ENCODE peak calls at places on chromosomes 11 and 22, in ten cellular contexts. W is T-cell, C is NCI-H345, B is GM12864, X is IMR-90, I is NCI-H1417 treated with DMSO at 0.1 percent for 48 hours, U is COR-L47, A is GM12891, K is mucosa of gallbladder, F is nephron progenitor cell. Y is an unnamed sample.

GRCh38 chr11:13080861-13081260 is 71.7 kb downstream of the RASSF10 start:
- DNase-seq in W (no peak), C (no peak), B (no peak), X (no peak), I (no peak), U (no peak), A (no peak), K (no peak), F (no peak), Y (no peak)

GRCh38 chr11:112163875-112164521 is at the start of gene IL18:
- DNase-seq in W (no peak), C (no peak), B (no peak), X (no peak), I (no peak), U (no peak), A (no peak), K (peak), F (peak), Y (peak)

GRCh38 chr11:113163291-113164030 is 150.9 kb upstream of the TTC12 start:
- DNase-seq in W (no peak), C (no peak), B (no peak), X (no peak), I (no peak), U (no peak), A (no peak), K (peak), F (no peak), Y (no peak)

GRCh38 chr22:38943181-38943580 is 14.2 kb upstream of the APOBEC3A start:
- DNase-seq in W (no peak), C (no peak), B (no peak), X (no peak), I (no peak), U (no peak), A (no peak), K (no peak), F (no peak), Y (no peak)

GRCh38 chr11:119741369-119742262 is 12.6 kb upstream of the NECTIN1 start:
- DNase-seq in W (peak), C (no peak), B (no peak), X (no peak), I (no peak), U (no peak), A (peak), K (no peak), F (peak), Y (peak)

GRCh38 chr22:23387827-23388491 is 192.1 kb downstream of the IGLL1 start:
- DNase-seq in W (no peak), C (no peak), B (no peak), X (no peak), I (no peak), U (no peak), A (no peak), K (no peak), F (no peak), Y (no peak)

GRCh38 chr22:19971276-19972124 is 29.9 kb upstream of the TXNRD2 start:
- DNase-seq in W (no peak), C (no peak), B (no peak), X (no peak), I (no peak), U (no peak), A (no peak), K (no peak), F (no peak), Y (no peak)

GRCh38 chr11:61002598-61002997 is 31.1 kb downstream of the CD6 start:
- DNase-seq in W (no peak), C (no peak), B (no peak), X (no peak), I (no peak), U (no peak), A (no peak), K (no peak), F (no peak), Y (no peak)

GRCh38 chr11:62665630-62666258 is 632 bp downstream of the CSKMT start:
- DNase-seq in W (peak), C (peak), B (no peak), X (peak), I (no peak), U (peak), A (no peak), K (peak), F (no peak), Y (no peak)

GRCh38 chr11:120028181-120028935 is 109.6 kb downstream of the TRIM29 start:
- DNase-seq in W (no peak), C (peak), B (no peak), X (no peak), I (no peak), U (no peak), A (no peak), K (no peak), F (no peak), Y (no peak)

GRCh38 chr11:75403037-75403436 is 3.7 kb downstream of the RPS3 start:
- DNase-seq in W (no peak), C (no peak), B (no peak), X (no peak), I (no peak), U (no peak), A (no peak), K (no peak), F (no peak), Y (no peak)

GRCh38 chr22:32714458-32715250 is 86.9 kb upstream of the TIMP3 start:
- DNase-seq in W (no peak), C (no peak), B (no peak), X (no peak), I (no peak), U (no peak), A (no peak), K (no peak), F (no peak), Y (no peak)

GRCh38 chr22:48591286-48592065 is 1236.2 kb downstream of the BRD1 start:
- DNase-seq in W (no peak), C (no peak), B (no peak), X (no peak), I (no peak), U (no peak), A (no peak), K (no peak), F (no peak), Y (no peak)

GRCh38 chr11:19747634-19748280 is 35.1 kb downstream of the NAV2 start:
- DNase-seq in W (no peak), C (no peak), B (no peak), X (no peak), I (no peak), U (no peak), A (no peak), K (no peak), F (peak), Y (no peak)

GRCh38 chr11:33843018-33843417 is 48.9 kb downstream of the LMO2 start:
- DNase-seq in W (no peak), C (no peak), B (no peak), X (no peak), I (no peak), U (no peak), A (no peak), K (no peak), F (no peak), Y (no peak)

GRCh38 chr11:69121021-69121420 is 34.7 kb upstream of the SMIM38 start:
- DNase-seq in W (no peak), C (no peak), B (no peak), X (no peak), I (no peak), U (no peak), A (no peak), K (no peak), F (no peak), Y (no peak)

GRCh38 chr11:36009469-36009868 is 65.6 kb downstream of the LDLRAD3 start:
- DNase-seq in W (no peak), C (no peak), B (no peak), X (peak), I (no peak), U (no peak), A (no peak), K (no peak), F (no peak), Y (no peak)

GRCh38 chr11:1211838-1212237 is 11.0 kb upstream of the MUC5B start:
- DNase-seq in W (no peak), C (no peak), B (no peak), X (no peak), I (no peak), U (no peak), A (no peak), K (no peak), F (no peak), Y (no peak)

GRCh38 chr11:97019754-97020153 is 629.9 kb downstream of the JRKL start:
- DNase-seq in W (no peak), C (no peak), B (no peak), X (no peak), I (no peak), U (no peak), A (no peak), K (no peak), F (no peak), Y (no peak)

GRCh38 chr11:117076941-117077659 is 21.1 kb downstream of the SIK3 start:
- DNase-seq in W (no peak), C (no peak), B (no peak), X (no peak), I (peak), U (no peak), A (no peak), K (no peak), F (no peak), Y (no peak)

GRCh38 chr11:44286268-44286880 is 23.6 kb downstream of the ALX4 start:
- DNase-seq in W (peak), C (peak), B (peak), X (peak), I (no peak), U (peak), A (peak), K (no peak), F (peak), Y (peak)

GRCh38 chr11:44065851-44066731 is at the start of gene ACCS:
- DNase-seq in W (peak), C (peak), B (peak), X (peak), I (peak), U (peak), A (peak), K (peak), F (peak), Y (peak)

GRCh38 chr11:75035911-75036536 is 47.3 kb downstream of the NEU3 start:
- DNase-seq in W (no peak), C (peak), B (no peak), X (no peak), I (no peak), U (no peak), A (no peak), K (no peak), F (no peak), Y (peak)

GRCh38 chr22:23233746-23234408 is 53.6 kb downstream of the BCR start:
- DNase-seq in W (no peak), C (no peak), B (no peak), X (peak), I (no peak), U (no peak), A (no peak), K (no peak), F (no peak), Y (no peak)

GRCh38 chr11:57546869-57547518 is 9.6 kb downstream of the SMTNL1 start:
- DNase-seq in W (no peak), C (no peak), B (no peak), X (peak), I (no peak), U (no peak), A (peak), K (no peak), F (peak), Y (no peak)

GRCh38 chr11:113623114-113623513 is 83.0 kb downstream of the TMPRSS5 start:
- DNase-seq in W (no peak), C (no peak), B (no peak), X (peak), I (no peak), U (no peak), A (no peak), K (no peak), F (no peak), Y (no peak)

GRCh38 chr22:22244337-22245250 is at the start of gene VPREB1:
- DNase-seq in W (no peak), C (no peak), B (no peak), X (no peak), I (no peak), U (no peak), A (no peak), K (no peak), F (no peak), Y (no peak)

GRCh38 chr11:79054636-79055035 is 386.2 kb downstream of the TENM4 start:
- DNase-seq in W (no peak), C (no peak), B (no peak), X (peak), I (no peak), U (no peak), A (no peak), K (no peak), F (no peak), Y (no peak)

GRCh38 chr11:2587132-2587930 is 112.5 kb downstream of the KCNQ1OT1 start:
- DNase-seq in W (no peak), C (no peak), B (no peak), X (no peak), I (no peak), U (no peak), A (peak), K (no peak), F (no peak), Y (no peak)

GRCh38 chr11:105713106-105713505 is 103.2 kb downstream of the GRIA4 start:
- DNase-seq in W (no peak), C (no peak), B (no peak), X (no peak), I (no peak), U (no peak), A (no peak), K (no peak), F (no peak), Y (no peak)

GRCh38 chr22:43743131-43743530 is 69.0 kb downstream of the EFCAB6 start:
- DNase-seq in W (no peak), C (no peak), B (no peak), X (no peak), I (no peak), U (no peak), A (no peak), K (no peak), F (peak), Y (no peak)

GRCh38 chr11:129691154-129691553 is 124.5 kb upstream of the TMEM45B start:
- DNase-seq in W (no peak), C (no peak), B (no peak), X (no peak), I (no peak), U (no peak), A (no peak), K (no peak), F (no peak), Y (no peak)

GRCh38 chr11:86064236-86064803 is 4.6 kb downstream of the PICALM start:
- DNase-seq in W (no peak), C (no peak), B (no peak), X (peak), I (no peak), U (no peak), A (no peak), K (no peak), F (no peak), Y (no peak)

GRCh38 chr11:723120-723883 is 17.3 kb downstream of the EPS8L2 start:
- DNase-seq in W (peak), C (peak), B (no peak), X (peak), I (no peak), U (peak), A (no peak), K (no peak), F (no peak), Y (peak)

GRCh38 chr11:113464416-113464815 is 10.8 kb downstream of the DRD2 start:
- DNase-seq in W (no peak), C (no peak), B (no peak), X (no peak), I (no peak), U (no peak), A (no peak), K (no peak), F (no peak), Y (no peak)

GRCh38 chr22:43160497-43161126 is 9.3 kb downstream of the TSPO start:
- DNase-seq in W (no peak), C (no peak), B (no peak), X (no peak), I (no peak), U (no peak), A (no peak), K (no peak), F (no peak), Y (no peak)

Y was measured in LoVo.